ENCODE peak calls at places on chromosomes 5 and 9, in four cellular contexts. One of them, this sample, is unnamed.

GRCh38 chr9:72872718-72873117 is 80.1 kb downstream of the ALDH1A1 start:
- DNase-seq in K562: no peak
- DNase-seq in GM12878: no peak
- DNase-seq in HL-60: no peak
- DNase-seq in this sample: no peak

GRCh38 chr5:116861662-116862061 is 287.0 kb upstream of the SEMA6A start:
- DNase-seq in K562: no peak
- DNase-seq in HL-60: no peak
- DNase-seq in GM12878: no peak
- DNase-seq in this sample: no peak

GRCh38 chr5:123717139-123717538 is 205.2 kb downstream of the CSNK1G3 start:
- DNase-seq in GM12878: no peak
- DNase-seq in K562: no peak
- DNase-seq in HL-60: no peak
- DNase-seq in this sample: no peak

GRCh38 chr5:14532180-14532579 is 49.4 kb upstream of the OTULINL start:
- DNase-seq in K562: no peak
- DNase-seq in HL-60: no peak
- DNase-seq in GM12878: no peak
- DNase-seq in this sample: no peak

GRCh38 chr5:135887881-135888614 is 7.6 kb downstream of the IL9 start:
- DNase-seq in GM12878: no peak
- DNase-seq in K562: peak; percentile 18
- DNase-seq in HL-60: no peak
- DNase-seq in this sample: no peak

GRCh38 chr9:34559616-34560546 is 29.6 kb downstream of the CNTFR start:
- DNase-seq in GM12878: no peak
- DNase-seq in K562: no peak
- DNase-seq in HL-60: no peak
- DNase-seq in this sample: no peak

GRCh38 chr9:112780637-112781036 is 30.1 kb downstream of the SNX30 start:
- DNase-seq in K562: no peak
- DNase-seq in HL-60: no peak
- DNase-seq in GM12878: no peak
- DNase-seq in this sample: no peak

GRCh38 chr9:79221084-79221483 is 350.7 kb upstream of the TLE4 start:
- DNase-seq in HL-60: no peak
- DNase-seq in K562: no peak
- DNase-seq in GM12878: no peak
- DNase-seq in this sample: no peak

GRCh38 chr9:98249774-98250173 is 5.7 kb downstream of the TBC1D2 start:
- DNase-seq in HL-60: no peak
- DNase-seq in GM12878: no peak
- DNase-seq in K562: no peak
- DNase-seq in this sample: no peak

GRCh38 chr5:134825212-134825611 is 20.6 kb upstream of the C5orf24 start:
- DNase-seq in GM12878: no peak
- DNase-seq in K562: no peak
- DNase-seq in HL-60: no peak
- DNase-seq in this sample: no peak

GRCh38 chr9:5041390-5042115 is 56.5 kb downstream of the JAK2 start:
- DNase-seq in GM12878: no peak
- DNase-seq in HL-60: no peak
- DNase-seq in K562: no peak
- DNase-seq in this sample: no peak

GRCh38 chr5:104170906-104171305 is 608.3 kb upstream of the NUDT12 start:
- DNase-seq in GM12878: no peak
- DNase-seq in HL-60: no peak
- DNase-seq in K562: no peak
- DNase-seq in this sample: no peak

GRCh38 chr9:127694890-127695735 is 11.7 kb upstream of the CFAP157 start:
- DNase-seq in K562: no peak
- DNase-seq in HL-60: no peak
- DNase-seq in GM12878: no peak
- DNase-seq in this sample: no peak

GRCh38 chr9:97514531-97514930 is 13.1 kb downstream of the TMOD1 start:
- DNase-seq in K562: no peak
- DNase-seq in HL-60: no peak
- DNase-seq in GM12878: no peak
- DNase-seq in this sample: no peak

GRCh38 chr5:153546566-153546965 is 56.1 kb downstream of the GRIA1 start:
- DNase-seq in K562: no peak
- DNase-seq in HL-60: no peak
- DNase-seq in GM12878: no peak
- DNase-seq in this sample: no peak

GRCh38 chr5:147223951-147224791 is 10.7 kb upstream of the STK32A start:
- DNase-seq in HL-60: peak; percentile 26
- DNase-seq in K562: peak; percentile 13
- DNase-seq in GM12878: no peak
- DNase-seq in this sample: no peak

GRCh38 chr5:151757233-151758140 is 944 bp downstream of the ATOX1 start:
- DNase-seq in K562: peak; percentile 52
- DNase-seq in GM12878: no peak
- DNase-seq in HL-60: peak; percentile 43
- DNase-seq in this sample: no peak

GRCh38 chr9:88580961-88581360 is 46.0 kb downstream of the NXNL2 start:
- DNase-seq in GM12878: no peak
- DNase-seq in HL-60: no peak
- DNase-seq in K562: no peak
- DNase-seq in this sample: no peak

GRCh38 chr9:116166713-116167112 is 13.1 kb downstream of the PAPPA start:
- DNase-seq in GM12878: no peak
- DNase-seq in K562: no peak
- DNase-seq in HL-60: no peak
- DNase-seq in this sample: no peak

GRCh38 chr5:129379406-129379805 is 80.7 kb upstream of the ADAMTS19 start:
- DNase-seq in K562: no peak
- DNase-seq in HL-60: no peak
- DNase-seq in GM12878: no peak
- DNase-seq in this sample: no peak

DNA sequence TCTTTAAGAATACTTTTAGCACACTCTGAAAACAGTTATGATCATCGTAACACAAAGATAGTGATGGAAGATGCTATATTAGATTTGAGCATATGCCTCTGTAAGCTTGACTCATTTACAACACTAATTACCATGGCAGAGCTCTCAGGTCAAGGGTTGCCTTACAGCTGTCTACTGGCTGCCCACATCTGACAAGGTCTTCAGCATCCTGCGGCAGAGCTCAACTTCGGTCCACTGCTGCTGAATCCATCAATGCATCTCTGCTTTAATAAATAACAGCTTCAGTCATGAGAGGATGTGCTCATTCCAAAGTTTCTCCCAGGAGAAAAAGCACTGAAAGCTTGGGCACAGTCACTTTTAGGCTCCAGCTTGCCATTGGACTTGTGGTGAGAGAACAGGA is 449.4 kb downstream of the RASEF start:
- DNase-seq in GM12878: no peak
- DNase-seq in HL-60: no peak
- DNase-seq in K562: no peak
- DNase-seq in this sample: no peak
- TF ChIP-seq SPI1 in GM12878: no peak
- TF ChIP-seq SPI1 in HL-60: no peak
- TF ChIP-seq SPI1 in K562: no peak
- TF ChIP-seq SPI1 in this sample: no peak

GRCh38 chr5:143349127-143349526 is 54.4 kb downstream of the NR3C1 start:
- DNase-seq in K562: peak; percentile 15
- DNase-seq in HL-60: no peak
- DNase-seq in GM12878: no peak
- DNase-seq in this sample: no peak
- TF ChIP-seq SPI1 in K562: no peak
- TF ChIP-seq SPI1 in HL-60: no peak
- TF ChIP-seq SPI1 in GM12878: no peak
- TF ChIP-seq SPI1 in this sample: no peak

GRCh38 chr5:119078071-119078846 is 7.4 kb downstream of the DMXL1 start:
- DNase-seq in GM12878: no peak
- DNase-seq in K562: no peak
- DNase-seq in HL-60: no peak
- DNase-seq in this sample: no peak
- TF ChIP-seq SPI1 in GM12878: no peak
- TF ChIP-seq SPI1 in K562: no peak
- TF ChIP-seq SPI1 in HL-60: no peak
- TF ChIP-seq SPI1 in this sample: no peak

DNA sequence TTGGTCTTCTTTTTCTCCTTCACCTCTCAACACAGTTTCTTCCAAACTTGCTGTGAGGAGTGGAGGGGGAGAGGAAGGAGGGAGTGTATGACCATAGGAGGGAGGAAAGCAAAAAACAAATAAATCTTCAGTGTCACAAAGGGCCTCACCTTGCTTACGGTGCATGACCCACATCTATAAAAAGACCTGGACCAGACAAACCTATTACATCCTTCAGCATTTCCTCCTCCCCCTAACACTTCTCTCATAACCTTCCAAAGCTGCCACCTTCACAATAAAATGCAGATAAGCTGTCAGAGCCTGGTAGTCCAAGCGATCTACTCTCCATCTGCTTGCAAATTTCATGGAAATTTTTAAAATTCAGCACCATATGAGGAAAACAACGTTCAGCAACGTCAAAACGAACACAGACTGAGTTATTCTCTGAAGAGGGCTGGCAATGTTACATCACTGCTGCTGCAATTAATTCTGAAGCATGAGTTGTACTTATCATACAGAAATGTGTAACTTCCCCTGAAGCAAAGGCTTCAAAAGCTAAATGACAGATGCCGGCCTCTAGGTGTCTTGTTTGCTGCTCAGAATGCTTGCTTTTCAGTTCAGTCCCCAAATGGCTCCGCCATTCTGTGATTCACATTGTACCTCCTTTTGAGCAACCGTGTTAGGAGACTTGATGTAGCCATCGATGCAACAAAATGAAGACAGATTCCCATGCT is 62.9 kb downstream of the EFNA5 start:
- DNase-seq in HL-60: no peak
- DNase-seq in GM12878: no peak
- DNase-seq in K562: no peak
- DNase-seq in this sample: no peak
- TF ChIP-seq SPI1 in HL-60: no peak
- TF ChIP-seq SPI1 in GM12878: no peak
- TF ChIP-seq SPI1 in K562: no peak
- TF ChIP-seq SPI1 in this sample: no peak

DNA sequence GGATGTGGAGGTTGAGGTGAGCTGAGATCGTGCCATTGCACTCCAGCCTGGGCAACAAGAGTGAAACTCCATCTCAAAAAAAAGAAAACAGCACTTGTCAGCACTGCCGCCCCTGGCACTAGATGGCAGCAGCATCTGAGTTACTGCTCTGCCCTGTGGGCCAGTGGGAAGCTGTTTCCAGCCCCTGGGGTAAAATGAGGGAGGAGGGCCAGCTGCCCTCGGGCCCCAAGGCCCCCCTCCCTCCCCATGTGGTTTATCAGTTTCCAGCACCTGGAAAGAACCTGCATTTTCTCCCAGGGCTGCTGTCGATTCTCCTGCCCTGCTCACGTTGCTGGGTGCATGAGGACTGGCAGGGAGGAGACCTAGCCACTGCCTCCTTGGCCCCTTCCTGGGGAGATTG is 13.2 kb upstream of the CEL start:
- DNase-seq in GM12878: no peak
- DNase-seq in K562: peak; percentile 71
- DNase-seq in HL-60: no peak
- DNase-seq in this sample: no peak
- TF ChIP-seq SPI1 in GM12878: no peak
- TF ChIP-seq SPI1 in K562: no peak
- TF ChIP-seq SPI1 in HL-60: no peak
- TF ChIP-seq SPI1 in this sample: no peak

GRCh38 chr5:96809898-96810297 is 2.2 kb upstream of the ERAP1 start:
- DNase-seq in HL-60: no peak
- DNase-seq in GM12878: no peak
- DNase-seq in K562: no peak
- DNase-seq in this sample: no peak
- TF ChIP-seq SPI1 in HL-60: no peak
- TF ChIP-seq SPI1 in GM12878: no peak
- TF ChIP-seq SPI1 in K562: no peak
- TF ChIP-seq SPI1 in this sample: no peak

DNA sequence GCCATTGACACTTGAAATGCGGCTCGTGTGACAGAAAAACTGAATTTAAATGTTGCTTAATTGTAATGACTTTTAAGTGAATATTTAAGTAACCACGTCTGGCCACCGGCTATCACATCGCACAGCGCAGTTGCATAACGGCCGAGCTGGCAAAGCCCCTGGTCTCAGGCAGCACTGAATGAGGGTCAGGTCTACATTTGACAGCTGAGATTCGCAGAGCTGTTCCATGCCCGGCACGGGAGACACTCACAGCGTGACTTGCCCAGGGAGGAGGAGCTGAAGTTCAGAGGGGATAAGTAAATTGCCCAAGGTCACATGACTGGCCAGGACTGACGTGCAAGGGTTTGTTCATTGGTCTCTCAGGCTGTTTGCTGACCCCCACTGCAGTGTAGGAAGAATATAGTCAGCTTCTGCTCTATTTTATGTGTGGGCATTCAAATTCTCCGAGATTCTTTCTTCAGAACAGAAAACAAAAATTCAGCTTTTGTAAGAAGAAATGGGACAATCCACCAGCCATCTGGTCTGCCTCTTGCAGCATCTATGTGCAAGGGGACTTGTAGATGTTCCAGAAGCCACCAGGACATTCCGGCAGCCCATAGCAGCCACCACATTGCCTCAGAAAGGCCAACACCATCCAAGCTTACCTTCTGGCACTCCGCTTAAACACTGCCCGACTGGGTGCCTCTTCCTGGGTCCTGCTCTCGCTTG is 17.3 kb upstream of the COL5A1 start:
- DNase-seq in K562: no peak
- DNase-seq in HL-60: no peak
- DNase-seq in GM12878: no peak
- DNase-seq in this sample: no peak
- TF ChIP-seq SPI1 in K562: no peak
- TF ChIP-seq SPI1 in HL-60: no peak
- TF ChIP-seq SPI1 in GM12878: no peak
- TF ChIP-seq SPI1 in this sample: no peak

GRCh38 chr5:2334686-2335085 is 416.8 kb downstream of the IRX2 start:
- DNase-seq in GM12878: no peak
- DNase-seq in HL-60: no peak
- DNase-seq in K562: no peak
- DNase-seq in this sample: no peak
- TF ChIP-seq SPI1 in GM12878: no peak
- TF ChIP-seq SPI1 in HL-60: no peak
- TF ChIP-seq SPI1 in K562: no peak
- TF ChIP-seq SPI1 in this sample: no peak